ENCODE peak calls at places on chromosomes 12 and 14, in five cellular contexts. One of them, this sample, is unnamed.

GRCh38 chr14:85625925-85626585 is 96.1 kb downstream of the FLRT2 start:
- DNase-seq in H9: no peak
- DNase-seq in IMR-90: peak; percentile 8
- DNase-seq in neuronal stem cell: no peak
- DNase-seq in mesenchymal stem cell: no peak
- DNase-seq in this sample: no peak

GRCh38 chr12:26471560-26471959 is 276.2 kb downstream of the SSPN start:
- DNase-seq in mesenchymal stem cell: no peak
- DNase-seq in neuronal stem cell: no peak
- DNase-seq in H9: no peak
- DNase-seq in IMR-90: peak; percentile 68
- DNase-seq in this sample: no peak

GRCh38 chr14:55354500-55354899 is 57.1 kb downstream of the ATG14 start:
- DNase-seq in IMR-90: peak; percentile 48
- DNase-seq in neuronal stem cell: peak; percentile 9
- DNase-seq in mesenchymal stem cell: peak; percentile 56
- DNase-seq in H9: peak; percentile 76
- DNase-seq in this sample: peak; percentile 21

GRCh38 chr12:111387747-111388365 is 17.9 kb upstream of the SH2B3 start:
- DNase-seq in mesenchymal stem cell: no peak
- DNase-seq in neuronal stem cell: no peak
- DNase-seq in H9: no peak
- DNase-seq in IMR-90: no peak
- DNase-seq in this sample: no peak

GRCh38 chr12:13258717-13259119 is 62.2 kb downstream of the EMP1 start:
- DNase-seq in neuronal stem cell: no peak
- DNase-seq in H9: no peak
- DNase-seq in mesenchymal stem cell: no peak
- DNase-seq in IMR-90: no peak
- DNase-seq in this sample: no peak

GRCh38 chr12:27193106-27193505 is 51.0 kb upstream of the STK38L start:
- DNase-seq in H9: no peak
- DNase-seq in IMR-90: peak; percentile 94
- DNase-seq in neuronal stem cell: no peak
- DNase-seq in mesenchymal stem cell: peak; percentile 80
- DNase-seq in this sample: no peak

GRCh38 chr12:96883571-96883970 is 23.5 kb upstream of the NEDD1 start:
- DNase-seq in mesenchymal stem cell: peak; percentile 23
- DNase-seq in H9: no peak
- DNase-seq in IMR-90: peak; percentile 61
- DNase-seq in neuronal stem cell: no peak
- DNase-seq in this sample: no peak

GRCh38 chr12:11794751-11795150 is 145.3 kb downstream of the ETV6 start:
- DNase-seq in H9: no peak
- DNase-seq in IMR-90: no peak
- DNase-seq in mesenchymal stem cell: no peak
- DNase-seq in neuronal stem cell: no peak
- DNase-seq in this sample: no peak

GRCh38 chr14:69346710-69347109 is 51.4 kb downstream of the ERH start:
- DNase-seq in H9: peak; percentile 87
- DNase-seq in neuronal stem cell: peak; percentile 35
- DNase-seq in IMR-90: no peak
- DNase-seq in mesenchymal stem cell: peak; percentile 39
- DNase-seq in this sample: peak; percentile 33

GRCh38 chr14:50050171-50050570 is 66.2 kb downstream of the VCPKMT start:
- DNase-seq in mesenchymal stem cell: no peak
- DNase-seq in H9: no peak
- DNase-seq in neuronal stem cell: no peak
- DNase-seq in IMR-90: no peak
- DNase-seq in this sample: no peak

GRCh38 chr12:131872154-131873046 is 22.0 kb upstream of the ULK1 start:
- DNase-seq in H9: no peak
- DNase-seq in mesenchymal stem cell: peak; percentile 90
- DNase-seq in IMR-90: peak; percentile 84
- DNase-seq in neuronal stem cell: no peak
- DNase-seq in this sample: no peak

GRCh38 chr12:104058796-104059195 is 5.5 kb upstream of the HCFC2 start:
- DNase-seq in H9: no peak
- DNase-seq in IMR-90: no peak
- DNase-seq in neuronal stem cell: no peak
- DNase-seq in mesenchymal stem cell: no peak
- DNase-seq in this sample: no peak

GRCh38 chr14:104332634-104333270 is 194.4 kb downstream of the KIF26A start:
- DNase-seq in mesenchymal stem cell: no peak
- DNase-seq in H9: no peak
- DNase-seq in IMR-90: no peak
- DNase-seq in neuronal stem cell: no peak
- DNase-seq in this sample: no peak

GRCh38 chr14:51534623-51535022 is 117.1 kb upstream of the FRMD6 start:
- DNase-seq in H9: no peak
- DNase-seq in neuronal stem cell: no peak
- DNase-seq in mesenchymal stem cell: peak; percentile 38
- DNase-seq in IMR-90: peak; percentile 67
- DNase-seq in this sample: no peak

GRCh38 chr14:23434488-23435219 is 806 bp downstream of the MYH7 start:
- DNase-seq in neuronal stem cell: no peak
- DNase-seq in IMR-90: no peak
- DNase-seq in mesenchymal stem cell: no peak
- DNase-seq in H9: peak; percentile 12
- DNase-seq in this sample: no peak

GRCh38 chr12:96103067-96103650 is 67.8 kb upstream of the LTA4H start:
- DNase-seq in mesenchymal stem cell: no peak
- DNase-seq in H9: no peak
- DNase-seq in neuronal stem cell: no peak
- DNase-seq in IMR-90: no peak
- DNase-seq in this sample: no peak

GRCh38 chr12:108899145-108899544 is 19.3 kb downstream of the DAO start:
- DNase-seq in neuronal stem cell: no peak
- DNase-seq in IMR-90: no peak
- DNase-seq in H9: no peak
- DNase-seq in mesenchymal stem cell: no peak
- DNase-seq in this sample: no peak

GRCh38 chr12:109943811-109944210 is 43.7 kb downstream of the TCHP start:
- DNase-seq in neuronal stem cell: no peak
- DNase-seq in IMR-90: peak; percentile 33
- DNase-seq in H9: no peak
- DNase-seq in mesenchymal stem cell: peak; percentile 21
- DNase-seq in this sample: no peak

GRCh38 chr14:37048666-37049071 is 123.7 kb downstream of the SLC25A21 start:
- DNase-seq in H9: no peak
- DNase-seq in IMR-90: peak; percentile 20
- DNase-seq in neuronal stem cell: no peak
- DNase-seq in mesenchymal stem cell: no peak
- DNase-seq in this sample: no peak

GRCh38 chr14:35189422-35189821 is 67.1 kb downstream of the PRORP start:
- DNase-seq in H9: no peak
- DNase-seq in neuronal stem cell: no peak
- DNase-seq in mesenchymal stem cell: no peak
- DNase-seq in IMR-90: no peak
- DNase-seq in this sample: no peak

GRCh38 chr12:9064815-9065606 is 50.7 kb downstream of the A2M start:
- DNase-seq in neuronal stem cell: peak; percentile 40
- DNase-seq in IMR-90: no peak
- DNase-seq in mesenchymal stem cell: peak; percentile 56
- DNase-seq in H9: peak; percentile 99
- DNase-seq in this sample: peak; percentile 85

GRCh38 chr12:88944403-88944802 is 364.1 kb upstream of the KITLG start:
- DNase-seq in neuronal stem cell: no peak
- DNase-seq in IMR-90: peak; percentile 60
- DNase-seq in mesenchymal stem cell: peak; percentile 47
- DNase-seq in H9: no peak
- DNase-seq in this sample: no peak

GRCh38 chr14:92382677-92383076 is 59.7 kb downstream of the SLC24A4 start:
- DNase-seq in neuronal stem cell: no peak
- DNase-seq in H9: no peak
- DNase-seq in IMR-90: no peak
- DNase-seq in mesenchymal stem cell: no peak
- DNase-seq in this sample: no peak

GRCh38 chr12:22624908-22625646 is at the start of gene ETNK1:
- DNase-seq in mesenchymal stem cell: peak; percentile 94
- DNase-seq in neuronal stem cell: peak; percentile 74
- DNase-seq in IMR-90: peak; percentile 91
- DNase-seq in H9: peak; percentile 98
- DNase-seq in this sample: peak; percentile 94

GRCh38 chr14:99961826-99962518 is 103.2 kb upstream of the EVL start:
- DNase-seq in IMR-90: no peak
- DNase-seq in mesenchymal stem cell: no peak
- DNase-seq in H9: peak; percentile 79
- DNase-seq in neuronal stem cell: no peak
- DNase-seq in this sample: peak; percentile 65

GRCh38 chr12:13038491-13039161 is 5.6 kb upstream of the FAM234B start:
- DNase-seq in mesenchymal stem cell: no peak
- DNase-seq in neuronal stem cell: no peak
- DNase-seq in IMR-90: peak; percentile 86
- DNase-seq in H9: no peak
- DNase-seq in this sample: no peak

GRCh38 chr12:106753526-106753925 is 21.0 kb upstream of the RIC8B start:
- DNase-seq in mesenchymal stem cell: no peak
- DNase-seq in neuronal stem cell: no peak
- DNase-seq in H9: no peak
- DNase-seq in IMR-90: no peak
- DNase-seq in this sample: no peak

GRCh38 chr12:109551108-109551507 is 22.2 kb downstream of the MMAB start:
- DNase-seq in H9: no peak
- DNase-seq in mesenchymal stem cell: no peak
- DNase-seq in neuronal stem cell: no peak
- DNase-seq in IMR-90: no peak
- DNase-seq in this sample: no peak

GRCh38 chr14:103361868-103362267 is 23.3 kb upstream of the MARK3 start:
- DNase-seq in neuronal stem cell: no peak
- DNase-seq in IMR-90: peak; percentile 99
- DNase-seq in mesenchymal stem cell: peak; percentile 88
- DNase-seq in H9: no peak
- DNase-seq in this sample: no peak

DNA sequence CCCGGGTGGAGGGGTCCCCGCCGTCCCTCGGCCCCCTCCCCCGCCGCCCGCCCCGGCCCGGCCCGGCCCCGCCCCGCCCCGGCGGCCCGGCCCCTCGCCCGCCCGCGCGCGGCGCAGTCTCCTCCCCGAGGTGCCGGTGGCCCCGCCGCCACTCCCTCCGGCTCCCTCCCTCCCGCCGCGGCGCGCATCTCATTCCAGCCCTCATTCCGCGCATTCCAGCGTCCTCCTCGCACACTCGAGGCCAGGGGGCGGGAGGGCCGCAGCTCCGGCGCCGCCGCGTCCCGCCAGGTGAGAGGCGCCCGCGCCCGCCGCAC is at the start of gene TEAD4:
- DNase-seq in H9: peak; percentile 92
- DNase-seq in neuronal stem cell: peak; percentile 87
- DNase-seq in mesenchymal stem cell: peak; percentile 74
- DNase-seq in IMR-90: peak; percentile 74
- DNase-seq in this sample: peak; percentile 87
- H3K18ac ChIP-seq in H9: peak within 1 kb of the TSS; percentile 45
- H3K18ac ChIP-seq in neuronal stem cell: peak within 1 kb of the TSS; percentile 99
- H3K18ac ChIP-seq in mesenchymal stem cell: peak within 1 kb of the TSS; percentile 97
- H3K18ac ChIP-seq in IMR-90: peak within 1 kb of the TSS; percentile 84
- H3K18ac ChIP-seq in this sample: peak within 1 kb of the TSS; percentile 97

GRCh38 chr12:123712780-123713319 is 697 bp downstream of the ATP6V0A2 start:
- DNase-seq in IMR-90: no peak
- DNase-seq in mesenchymal stem cell: peak; percentile 33
- DNase-seq in H9: no peak
- DNase-seq in neuronal stem cell: peak; percentile 35
- DNase-seq in this sample: no peak
- H3K18ac ChIP-seq in IMR-90: no peak overlapping the region
- H3K18ac ChIP-seq in mesenchymal stem cell: peak overlapping the region; percentile 66
- H3K18ac ChIP-seq in H9: peak overlapping the region; percentile 21
- H3K18ac ChIP-seq in neuronal stem cell: peak overlapping the region; percentile 85
- H3K18ac ChIP-seq in this sample: peak overlapping the region; percentile 93

DNA sequence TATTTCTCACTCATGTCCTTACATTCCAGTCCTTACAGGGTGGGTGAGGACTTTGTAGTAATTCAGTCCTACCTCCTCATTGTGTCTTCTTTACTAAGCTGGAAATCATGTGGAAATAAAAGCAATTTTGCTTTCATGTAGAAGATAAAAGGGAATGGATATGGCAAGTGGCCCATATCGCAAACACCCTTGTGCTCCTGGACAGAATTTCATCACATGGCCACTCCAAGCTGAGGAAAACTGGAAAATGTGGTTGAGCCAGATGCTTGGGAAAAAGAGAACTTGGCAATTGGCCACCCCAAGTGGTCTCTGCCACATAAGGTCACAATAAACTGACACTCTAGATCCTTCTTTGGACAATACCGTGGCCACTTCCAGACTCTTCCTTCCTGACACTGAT is 64.2 kb upstream of the IFNG-AS1 start:
- DNase-seq in mesenchymal stem cell: peak; percentile 35
- DNase-seq in IMR-90: no peak
- DNase-seq in neuronal stem cell: no peak
- DNase-seq in H9: no peak
- DNase-seq in this sample: no peak
- H3K18ac ChIP-seq in mesenchymal stem cell: no peak overlapping the region
- H3K18ac ChIP-seq in IMR-90: no peak overlapping the region
- H3K18ac ChIP-seq in neuronal stem cell: no peak overlapping the region
- H3K18ac ChIP-seq in H9: no peak overlapping the region
- H3K18ac ChIP-seq in this sample: no peak overlapping the region

DNA sequence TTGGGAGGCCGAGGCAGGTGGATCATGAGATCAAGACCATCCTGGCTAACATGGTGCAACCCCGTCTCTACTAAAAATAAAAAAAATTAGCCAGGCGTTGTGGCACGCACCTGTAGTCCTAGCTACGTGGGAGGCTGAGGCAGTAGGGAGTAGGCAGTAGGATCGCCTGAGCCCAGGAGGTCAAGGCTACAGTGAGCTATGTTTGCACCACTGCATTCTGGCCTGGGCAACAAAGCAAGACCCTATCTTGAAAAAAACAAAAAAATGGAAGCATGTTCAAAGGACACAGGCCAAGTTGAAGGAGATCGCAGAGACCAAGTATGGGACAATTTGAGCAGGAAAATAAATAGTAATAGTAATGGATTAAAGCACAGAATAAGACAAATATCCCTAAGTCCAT is 14.2 kb downstream of the NCAPD2 start:
- DNase-seq in neuronal stem cell: no peak
- DNase-seq in IMR-90: no peak
- DNase-seq in H9: no peak
- DNase-seq in mesenchymal stem cell: no peak
- DNase-seq in this sample: no peak
- H3K18ac ChIP-seq in neuronal stem cell: peak overlapping the region; percentile 70
- H3K18ac ChIP-seq in IMR-90: peak overlapping the region; percentile 100
- H3K18ac ChIP-seq in H9: peak overlapping the region; percentile 33
- H3K18ac ChIP-seq in mesenchymal stem cell: peak overlapping the region; percentile 34
- H3K18ac ChIP-seq in this sample: no peak overlapping the region

GRCh38 chr12:6701078-6701768 is 608 bp upstream of the PIANP start:
- DNase-seq in mesenchymal stem cell: no peak
- DNase-seq in IMR-90: no peak
- DNase-seq in neuronal stem cell: peak; percentile 39
- DNase-seq in H9: peak; percentile 49
- DNase-seq in this sample: no peak
- H3K18ac ChIP-seq in mesenchymal stem cell: peak overlapping the region; percentile 52
- H3K18ac ChIP-seq in IMR-90: peak overlapping the region; percentile 81
- H3K18ac ChIP-seq in neuronal stem cell: peak overlapping the region; percentile 89
- H3K18ac ChIP-seq in H9: no peak overlapping the region
- H3K18ac ChIP-seq in this sample: peak overlapping the region; percentile 90

DNA sequence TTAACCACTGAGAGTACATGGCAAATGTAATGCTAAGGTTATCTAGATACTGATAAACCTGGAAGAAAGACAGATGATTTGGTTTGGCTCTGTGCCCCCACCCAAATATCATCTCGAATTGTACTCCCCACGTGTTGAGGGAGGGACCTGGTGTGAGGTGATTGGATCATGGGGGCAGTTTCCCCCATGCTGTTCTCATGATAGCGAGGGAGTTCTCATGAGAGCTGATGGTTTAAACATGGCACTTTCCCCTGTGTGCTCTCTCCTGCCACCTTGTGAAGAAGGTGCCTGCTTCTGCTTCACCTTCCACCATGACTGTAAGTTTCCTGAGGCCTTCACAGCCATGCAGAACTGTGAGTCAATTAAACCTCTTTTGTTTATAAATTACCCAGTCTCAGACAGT is 14.2 kb downstream of the NOXRED1 start:
- DNase-seq in IMR-90: no peak
- DNase-seq in mesenchymal stem cell: peak; percentile 11
- DNase-seq in neuronal stem cell: no peak
- DNase-seq in H9: peak; percentile 48
- DNase-seq in this sample: no peak
- H3K18ac ChIP-seq in IMR-90: no peak overlapping the region
- H3K18ac ChIP-seq in mesenchymal stem cell: no peak overlapping the region
- H3K18ac ChIP-seq in neuronal stem cell: no peak overlapping the region
- H3K18ac ChIP-seq in H9: no peak overlapping the region
- H3K18ac ChIP-seq in this sample: no peak overlapping the region